ENCODE peak calls at places on chromosomes 2 and 18, in eight cellular contexts. R is neural progenitor cell, U is brain microvascular endothelial cell, V is GM13976, E is breast epithelium, M is astrocyte of the cerebellum, B is fibroblast of pulmonary artery, I is Caco-2. Z is an unnamed sample.

GRCh38 chr2:21774691-21775090 is 650.9 kb downstream of the TDRD15 start:
- DNase-seq in E (no peak), V (no peak), R (peak), U (no peak), M (no peak), B (no peak), I (no peak), Z (no peak)

GRCh38 chr2:191171708-191172355 is 21.0 kb upstream of the STAT4 start:
- DNase-seq in M (peak), B (peak), I (peak), R (peak), U (peak), V (no peak), E (no peak), Z (no peak)

GRCh38 chr2:130378898-130379214 is 23.0 kb downstream of the PTPN18 start:
- DNase-seq in I (no peak), E (no peak), B (no peak), U (no peak), V (no peak), R (no peak), M (no peak), Z (no peak)

GRCh38 chr2:237222178-237222577 is 136.5 kb downstream of the COPS8 start:
- DNase-seq in E (no peak), R (no peak), M (peak), V (no peak), I (no peak), B (peak), U (peak), Z (no peak)

GRCh38 chr2:8606649-8607550 is 75.0 kb upstream of the ID2 start:
- DNase-seq in V (no peak), R (no peak), I (peak), B (no peak), U (no peak), E (no peak), M (no peak), Z (no peak)

GRCh38 chr2:183935005-183935404 is 663.3 kb upstream of the ZNF804A start:
- DNase-seq in B (no peak), V (no peak), E (no peak), R (no peak), U (no peak), M (no peak), I (no peak), Z (no peak)

GRCh38 chr2:102304268-102304667 is 7.1 kb upstream of the IL1RL1 start:
- DNase-seq in R (no peak), B (peak), I (no peak), E (no peak), V (no peak), M (no peak), U (no peak), Z (no peak)

GRCh38 chr2:241613018-241613780 is 23.8 kb downstream of the THAP4 start:
- DNase-seq in E (no peak), V (no peak), U (no peak), M (peak), B (peak), R (peak), I (no peak), Z (no peak)

GRCh38 chr2:68287580-68288441 is 31.9 kb downstream of the CNRIP1 start:
- DNase-seq in V (no peak), U (no peak), E (no peak), R (no peak), B (peak), M (peak), I (no peak), Z (no peak)

GRCh38 chr18:63986885-63987284 is 17.0 kb downstream of the SERPINB8 start:
- DNase-seq in M (no peak), U (no peak), V (no peak), R (no peak), E (no peak), B (no peak), I (no peak), Z (no peak)

GRCh38 chr2:15364561-15364960 is 196.6 kb downstream of the NBAS start:
- DNase-seq in V (no peak), R (no peak), I (no peak), U (no peak), M (no peak), B (no peak), E (no peak), Z (no peak)

GRCh38 chr2:216789088-216789487 is 70.8 kb downstream of the TNP1 start:
- DNase-seq in R (no peak), M (no peak), E (no peak), I (no peak), B (no peak), V (no peak), U (no peak), Z (no peak)

GRCh38 chr18:33404244-33404873 is 36.2 kb downstream of the CCDC178 start:
- DNase-seq in R (no peak), B (peak), E (no peak), V (peak), I (no peak), M (no peak), U (no peak), Z (no peak)
- TF ChIP-seq CTCF in R (peak), B (peak), E (no peak), V (no peak), I (peak), M (no peak), U (no peak), Z (no peak)

DNA sequence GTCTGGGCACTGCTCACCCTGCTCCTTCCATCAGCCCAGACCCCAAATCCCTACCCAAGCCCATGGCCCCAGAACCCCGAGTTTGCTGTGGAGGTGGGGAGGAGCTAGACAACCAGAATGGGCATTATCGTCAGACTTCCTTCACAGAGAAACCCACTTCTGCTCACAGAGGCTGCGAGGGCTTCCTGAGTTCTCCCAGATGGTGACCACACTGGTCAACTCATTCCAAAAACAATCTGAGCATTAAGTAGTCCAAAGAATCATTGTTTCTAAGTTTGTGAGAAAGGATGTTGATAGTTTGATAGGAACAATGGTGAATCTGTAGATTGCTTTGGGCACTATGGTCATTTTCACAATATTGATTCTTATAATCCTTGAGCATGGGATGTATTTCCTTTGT is 60.2 kb downstream of the LRRC30 start:
- DNase-seq in I (no peak), R (no peak), M (no peak), V (no peak), B (no peak), U (no peak), E (no peak), Z (no peak)
- TF ChIP-seq CTCF in I (no peak), R (no peak), M (no peak), V (no peak), B (no peak), U (no peak), E (no peak), Z (no peak)

GRCh38 chr2:238274152-238274865 is 14.1 kb downstream of the PER2 start:
- DNase-seq in R (no peak), U (no peak), V (no peak), I (no peak), M (no peak), B (no peak), E (no peak), Z (no peak)

GRCh38 chr2:238278626-238279323 is 9.6 kb downstream of the PER2 start:
- DNase-seq in E (no peak), M (no peak), U (no peak), R (no peak), B (no peak), I (no peak), V (no peak), Z (peak)

GRCh38 chr2:238280083-238280816 is 8.2 kb downstream of the PER2 start:
- DNase-seq in I (no peak), V (no peak), U (no peak), E (no peak), B (no peak), M (no peak), R (no peak), Z (peak)

GRCh38 chr2:238279324-238279682 is 9.1 kb downstream of the PER2 start:
- DNase-seq in B (no peak), I (no peak), M (no peak), V (no peak), R (no peak), E (no peak), U (no peak), Z (peak)

DNA sequence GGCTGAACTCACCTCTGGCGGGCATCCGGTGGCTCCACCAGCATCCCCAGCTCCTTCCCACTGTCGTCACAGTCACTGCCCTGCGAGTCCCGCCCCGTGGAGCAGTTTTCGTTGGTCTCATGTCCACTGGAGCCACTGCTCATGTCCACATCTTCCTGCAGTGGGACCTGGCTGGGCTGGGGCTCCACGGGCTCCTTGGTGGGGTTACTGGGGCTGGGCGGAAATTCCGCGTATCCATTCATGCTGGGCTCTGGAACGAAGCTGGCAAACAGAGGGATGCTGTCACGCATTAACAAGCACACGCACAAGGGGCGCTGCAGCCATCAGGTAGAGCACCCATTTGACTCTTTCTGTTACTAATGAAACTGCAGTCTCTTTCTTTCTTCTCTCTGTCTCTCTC is 10.7 kb downstream of the PER2 start:
- DNase-seq in B (no peak), M (no peak), R (peak), U (no peak), V (no peak), E (no peak), I (no peak), Z (peak)
- TF ChIP-seq CTCF in B (peak), M (peak), R (peak), U (peak), V (no peak), E (no peak), I (no peak), Z (no peak)

DNA sequence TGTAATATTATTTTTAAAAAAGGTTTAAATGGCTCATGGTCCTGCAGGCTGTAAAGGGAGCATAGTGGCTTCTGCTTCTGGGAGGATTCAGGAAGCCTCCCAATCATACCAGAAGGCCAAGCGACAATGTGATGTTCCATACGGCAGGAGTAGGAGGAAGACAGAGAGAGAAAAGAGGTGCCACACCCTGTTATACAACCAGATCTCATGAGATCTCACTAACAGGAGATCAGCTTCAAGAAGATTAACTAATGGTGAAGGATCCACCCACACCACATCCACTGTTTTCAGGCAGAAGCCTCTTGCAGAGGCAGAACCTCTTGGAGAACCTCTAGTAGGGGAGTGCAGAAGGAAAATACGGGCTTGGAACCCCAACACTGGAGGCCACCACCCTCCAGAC is 103.9 kb upstream of the TEKT4 start:
- DNase-seq in V (no peak), E (no peak), M (no peak), U (no peak), I (no peak), B (no peak), R (no peak), Z (no peak)
- TF ChIP-seq CTCF in V (no peak), E (no peak), M (no peak), U (no peak), I (no peak), B (no peak), R (no peak), Z (no peak)

DNA sequence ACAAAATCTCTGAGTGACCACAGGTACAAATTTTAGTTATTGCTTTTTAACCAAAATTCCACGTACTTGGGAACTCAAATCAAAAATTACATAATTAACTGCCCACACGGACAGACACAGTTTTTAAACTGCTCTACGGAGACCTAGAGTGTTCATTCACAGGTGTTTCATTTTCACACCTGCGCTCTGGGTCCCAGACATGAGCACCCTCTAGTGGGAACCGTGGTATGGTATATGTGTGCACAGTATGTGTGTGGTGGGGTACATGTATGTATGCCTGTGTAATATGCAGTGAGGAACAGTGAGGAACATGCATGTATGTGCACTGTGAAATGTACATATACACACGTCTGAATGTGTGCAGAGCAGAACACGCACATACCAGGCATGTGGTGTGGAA is 65.0 kb downstream of the PPP4R1 start:
- DNase-seq in M (no peak), E (no peak), V (no peak), I (no peak), U (no peak), B (no peak), R (no peak), Z (no peak)
- TF ChIP-seq CTCF in M (no peak), E (no peak), V (no peak), I (peak), U (peak), B (peak), R (peak), Z (no peak)

GRCh38 chr2:170509460-170510193 is 205.5 kb upstream of the SP5 start:
- DNase-seq in U (no peak), V (no peak), R (no peak), M (no peak), E (no peak), B (no peak), I (no peak), Z (no peak)
- TF ChIP-seq CTCF in U (no peak), V (no peak), R (no peak), M (no peak), E (no peak), B (no peak), I (no peak), Z (no peak)

DNA sequence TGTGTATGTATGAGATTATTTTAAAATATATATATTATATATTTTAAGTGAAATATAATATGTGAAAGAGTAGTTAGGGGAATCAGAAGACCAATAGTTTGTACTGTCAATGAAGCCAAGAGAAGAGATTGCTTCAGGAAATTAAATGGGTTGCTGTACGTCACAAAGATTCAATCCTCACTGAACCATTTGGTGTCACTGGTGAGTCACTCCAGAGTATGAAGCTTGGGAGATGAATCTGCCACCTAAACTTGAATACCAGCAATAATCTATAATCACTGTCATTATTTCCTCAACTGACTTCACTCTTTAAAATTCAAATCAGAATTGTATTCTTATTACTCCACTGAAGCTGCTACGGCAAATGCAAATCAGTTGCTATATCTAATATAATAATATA is 41.9 kb upstream of the SCN9A start:
- DNase-seq in B (peak), E (no peak), V (no peak), I (no peak), R (peak), M (peak), U (peak), Z (no peak)
- TF ChIP-seq CTCF in B (peak), E (no peak), V (no peak), I (peak), R (peak), M (peak), U (peak), Z (peak)

DNA sequence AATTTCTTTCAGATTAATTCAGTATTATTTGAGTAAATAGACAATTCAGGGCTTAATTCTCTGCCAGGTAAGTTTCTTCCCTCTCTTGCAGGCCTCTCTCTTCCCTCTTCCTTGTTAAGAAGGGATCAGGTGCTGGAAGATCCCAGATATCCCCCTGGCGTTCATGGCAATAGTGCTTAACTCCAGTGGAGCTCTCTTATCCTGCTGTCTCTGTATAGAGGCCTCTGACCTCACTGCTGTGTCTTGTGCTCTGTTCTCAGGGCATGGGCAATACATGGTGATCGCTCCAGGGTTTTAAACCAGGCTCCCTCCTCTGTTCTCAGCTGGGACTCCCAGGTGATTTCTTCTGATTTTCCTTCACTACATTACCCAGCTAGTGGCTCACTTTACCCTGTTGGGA is 226.8 kb downstream of the MC4R start:
- DNase-seq in V (no peak), R (peak), E (no peak), M (no peak), U (no peak), B (no peak), I (no peak), Z (no peak)
- TF ChIP-seq CTCF in V (no peak), R (no peak), E (no peak), M (no peak), U (no peak), B (no peak), I (no peak), Z (no peak)

GRCh38 chr2:108069515-108070310 is 83.4 kb downstream of the SLC5A7 start:
- DNase-seq in U (no peak), R (no peak), B (no peak), E (no peak), M (no peak), I (no peak), V (no peak), Z (no peak)
- TF ChIP-seq CTCF in U (peak), R (peak), B (no peak), E (no peak), M (peak), I (peak), V (no peak), Z (no peak)